ENCODE peak calls at places on chromosomes 12 and 14, in six cellular contexts. S, J, B, T, Y and Z are unnamed samples.

GRCh38 chr14:31243860-31244259 is 36.3 kb upstream of the HECTD1 start:
- DNase-seq in J (no peak), S (no peak), Y (no peak), T (no peak), B (no peak), Z (no peak)

GRCh38 chr14:104686624-104687517 is 2.5 kb upstream of the INF2 start:
- DNase-seq in Y (no peak), J (no peak), S (no peak), T (no peak), B (no peak), Z (no peak)

GRCh38 chr14:27390130-27390529 is 792.3 kb upstream of the NOVA1 start:
- DNase-seq in B (no peak), S (no peak), Y (peak; percentile 6), T (no peak), J (no peak), Z (no peak)

GRCh38 chr12:2652401-2653081 is 142.2 kb upstream of the FKBP4 start:
- DNase-seq in B (no peak), T (no peak), Y (no peak), S (no peak), J (no peak), Z (no peak)

GRCh38 chr12:65532744-65533143 is 254.3 kb downstream of the MSRB3 start:
- DNase-seq in T (no peak), Y (peak; percentile 94), J (peak; percentile 53), S (no peak), B (no peak), Z (peak; percentile 98)

GRCh38 chr14:51293926-51294290 is 53.9 kb downstream of the TMX1 start:
- DNase-seq in Y (no peak), J (no peak), B (no peak), S (no peak), T (no peak), Z (no peak)

GRCh38 chr12:113184098-113184899 is 979 bp downstream of the DDX54 start:
- DNase-seq in B (no peak), T (no peak), Y (no peak), S (no peak), J (no peak), Z (no peak)

GRCh38 chr14:100538566-100539318 is 48.5 kb downstream of the BEGAIN start:
- DNase-seq in S (no peak), J (no peak), Y (no peak), T (no peak), B (no peak), Z (no peak)

GRCh38 chr12:12665194-12665593 is 30.8 kb downstream of the GPR19 start:
- DNase-seq in B (no peak), S (no peak), Y (no peak), J (peak; percentile 25), T (no peak), Z (no peak)

GRCh38 chr12:127108360-127109215 is 1158.4 kb upstream of the TMEM132C start:
- DNase-seq in J (peak; percentile 38), S (peak; percentile 22), B (no peak), Y (peak; percentile 80), T (no peak), Z (peak; percentile 52)

GRCh38 chr12:6157482-6157881 is 33.0 kb upstream of the VWF start:
- DNase-seq in Y (no peak), J (no peak), T (no peak), S (no peak), B (no peak), Z (no peak)

GRCh38 chr12:99498756-99499155 is 148.8 kb upstream of the GARIN6 start:
- DNase-seq in B (no peak), J (no peak), Y (peak; percentile 93), S (no peak), T (no peak), Z (peak; percentile 13)

GRCh38 chr12:107580750-107581529 is 104.7 kb upstream of the PWP1 start:
- DNase-seq in S (no peak), B (no peak), Y (no peak), J (no peak), T (no peak), Z (no peak)

GRCh38 chr12:107402041-107403022 is 283.3 kb upstream of the PWP1 start:
- DNase-seq in B (no peak), Y (peak; percentile 82), T (no peak), S (peak; percentile 29), J (peak; percentile 62), Z (peak; percentile 70)

GRCh38 chr12:54870617-54871016 is 16.3 kb downstream of the MUCL1 start:
- DNase-seq in T (no peak), J (no peak), Y (no peak), B (no peak), S (no peak), Z (no peak)

GRCh38 chr14:54420478-54421116 is 20.6 kb downstream of the CNIH1 start:
- DNase-seq in B (no peak), J (peak; percentile 64), T (no peak), S (no peak), Y (peak; percentile 69), Z (peak; percentile 26)